ENCODE peak calls at places on chromosomes 13 and 19, in four cellular contexts. One of them, this sample, is unnamed. For H3K9me3, the result is how much of the 10 kb centered on the place peaks cover.

GRCh38 chr19:33868821-33869412 is 72.2 kb downstream of the KCTD15 start:
- DNase-seq in Peyer's patch: no peak
- DNase-seq in CD8-positive, alpha-beta memory T cell: no peak
- DNase-seq in cardiac muscle cell: peak
- DNase-seq in this sample: no peak

GRCh38 chr13:110616103-110617101 is 1.1 kb downstream of the NAXD start:
- DNase-seq in cardiac muscle cell: no peak
- DNase-seq in CD8-positive, alpha-beta memory T cell: no peak
- DNase-seq in Peyer's patch: peak
- DNase-seq in this sample: no peak

GRCh38 chr13:51801631-51802099 is 2.3 kb downstream of the DHRS12 start:
- DNase-seq in Peyer's patch: peak
- DNase-seq in CD8-positive, alpha-beta memory T cell: no peak
- DNase-seq in cardiac muscle cell: no peak
- DNase-seq in this sample: no peak

GRCh38 chr13:33487575-33488243 is 202.2 kb upstream of the STARD13 start:
- DNase-seq in CD8-positive, alpha-beta memory T cell: no peak
- DNase-seq in cardiac muscle cell: no peak
- DNase-seq in Peyer's patch: no peak
- DNase-seq in this sample: no peak

GRCh38 chr13:100154835-100155463 is 66.1 kb downstream of the PCCA start:
- DNase-seq in cardiac muscle cell: no peak
- DNase-seq in CD8-positive, alpha-beta memory T cell: no peak
- DNase-seq in Peyer's patch: no peak
- DNase-seq in this sample: no peak

GRCh38 chr13:86585826-86586225 is 786.6 kb upstream of the SLITRK6 start:
- DNase-seq in CD8-positive, alpha-beta memory T cell: no peak
- DNase-seq in cardiac muscle cell: no peak
- DNase-seq in Peyer's patch: no peak
- DNase-seq in this sample: peak

GRCh38 chr19:35340431-35340830 is 7.3 kb upstream of the FFAR1 start:
- DNase-seq in CD8-positive, alpha-beta memory T cell: no peak
- DNase-seq in Peyer's patch: no peak
- DNase-seq in cardiac muscle cell: no peak
- DNase-seq in this sample: no peak

GRCh38 chr13:43054803-43055802 is 31.7 kb downstream of the DNAJC15 start:
- DNase-seq in cardiac muscle cell: peak
- DNase-seq in Peyer's patch: no peak
- DNase-seq in CD8-positive, alpha-beta memory T cell: no peak
- DNase-seq in this sample: peak

GRCh38 chr13:28837111-28837510 is 17.0 kb downstream of the MTUS2 start:
- DNase-seq in cardiac muscle cell: no peak
- DNase-seq in Peyer's patch: no peak
- DNase-seq in CD8-positive, alpha-beta memory T cell: no peak
- DNase-seq in this sample: no peak

GRCh38 chr13:62626771-62627170 is 1211.1 kb upstream of the PCDH20 start:
- DNase-seq in Peyer's patch: no peak
- DNase-seq in CD8-positive, alpha-beta memory T cell: no peak
- DNase-seq in cardiac muscle cell: no peak
- DNase-seq in this sample: no peak

GRCh38 chr13:74305876-74306275 is 171.7 kb upstream of the KLF12 start:
- DNase-seq in cardiac muscle cell: no peak
- DNase-seq in Peyer's patch: no peak
- DNase-seq in CD8-positive, alpha-beta memory T cell: no peak
- DNase-seq in this sample: no peak

GRCh38 chr19:27774827-27775226 is 1438.1 kb downstream of the UQCRFS1 start:
- DNase-seq in Peyer's patch: no peak
- DNase-seq in CD8-positive, alpha-beta memory T cell: no peak
- DNase-seq in cardiac muscle cell: no peak
- DNase-seq in this sample: no peak

GRCh38 chr19:49767967-49768581 is 1.3 kb downstream of the AP2A1 start:
- DNase-seq in Peyer's patch: no peak
- DNase-seq in CD8-positive, alpha-beta memory T cell: no peak
- DNase-seq in cardiac muscle cell: no peak
- DNase-seq in this sample: no peak

GRCh38 chr13:37539176-37539575 is 59.4 kb downstream of the POSTN start:
- DNase-seq in Peyer's patch: no peak
- DNase-seq in cardiac muscle cell: no peak
- DNase-seq in CD8-positive, alpha-beta memory T cell: no peak
- DNase-seq in this sample: no peak

GRCh38 chr19:2853015-2853606 is 11.8 kb downstream of the ZNF555 start:
- DNase-seq in CD8-positive, alpha-beta memory T cell: no peak
- DNase-seq in cardiac muscle cell: no peak
- DNase-seq in Peyer's patch: no peak
- DNase-seq in this sample: no peak
- H3K9me3 ChIP-seq in CD8-positive, alpha-beta memory T cell: under half
- H3K9me3 ChIP-seq in cardiac muscle cell: under half
- H3K9me3 ChIP-seq in Peyer's patch: under half
- H3K9me3 ChIP-seq in this sample: half or more

GRCh38 chr19:58056861-58057260 is 2.2 kb upstream of the ZNF135 start:
- DNase-seq in cardiac muscle cell: no peak
- DNase-seq in Peyer's patch: no peak
- DNase-seq in CD8-positive, alpha-beta memory T cell: no peak
- DNase-seq in this sample: no peak

GRCh38 chr19:58058428-58058827 is 654 bp upstream of the ZNF135 start:
- DNase-seq in CD8-positive, alpha-beta memory T cell: no peak
- DNase-seq in Peyer's patch: no peak
- DNase-seq in cardiac muscle cell: peak
- DNase-seq in this sample: no peak

GRCh38 chr19:58060231-58060630 is 1.1 kb downstream of the ZNF135 start:
- DNase-seq in Peyer's patch: no peak
- DNase-seq in CD8-positive, alpha-beta memory T cell: no peak
- DNase-seq in cardiac muscle cell: no peak
- DNase-seq in this sample: no peak

GRCh38 chr19:58059681-58060080 is 599 bp downstream of the ZNF135 start:
- DNase-seq in cardiac muscle cell: no peak
- DNase-seq in CD8-positive, alpha-beta memory T cell: no peak
- DNase-seq in Peyer's patch: no peak
- DNase-seq in this sample: no peak

DNA sequence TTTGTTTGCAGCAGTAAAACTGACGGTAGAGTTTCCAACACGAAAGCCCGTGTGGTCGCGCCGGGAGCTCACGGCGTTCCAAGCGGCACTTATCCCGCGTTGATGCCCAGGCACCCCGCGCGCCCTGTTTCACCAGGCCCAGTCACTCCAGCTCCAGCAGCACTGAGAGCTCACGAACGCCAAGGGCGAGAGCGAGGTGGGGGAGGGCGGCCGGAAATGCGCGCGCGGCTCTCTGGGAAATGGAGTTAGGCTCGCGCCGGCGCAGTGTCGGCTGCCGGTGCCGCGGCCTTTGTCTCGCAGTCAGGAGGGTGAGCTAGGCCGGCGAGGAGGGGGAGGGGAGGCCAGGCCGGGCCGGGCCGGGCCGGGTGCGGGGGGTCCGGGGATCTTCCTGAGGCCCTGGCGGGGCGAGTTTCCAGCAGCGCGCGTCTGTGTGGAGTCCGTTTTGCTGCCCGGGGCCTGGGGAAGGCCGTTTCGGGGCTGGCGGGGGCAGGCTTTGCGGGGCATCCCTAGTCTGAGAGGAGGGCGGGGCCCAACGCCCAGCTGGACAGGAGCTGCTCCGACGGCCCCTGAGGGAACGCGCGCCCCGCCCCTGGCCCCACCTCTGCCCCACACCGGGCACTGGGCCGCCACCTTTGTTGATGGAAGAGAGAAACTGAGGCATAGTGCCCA is at the start of gene ZNF135:
- DNase-seq in Peyer's patch: peak
- DNase-seq in cardiac muscle cell: peak
- DNase-seq in CD8-positive, alpha-beta memory T cell: no peak
- DNase-seq in this sample: peak
- H3K4me3 ChIP-seq in Peyer's patch: peak
- H3K4me3 ChIP-seq in cardiac muscle cell: peak
- H3K4me3 ChIP-seq in CD8-positive, alpha-beta memory T cell: peak
- H3K4me3 ChIP-seq in this sample: peak

DNA sequence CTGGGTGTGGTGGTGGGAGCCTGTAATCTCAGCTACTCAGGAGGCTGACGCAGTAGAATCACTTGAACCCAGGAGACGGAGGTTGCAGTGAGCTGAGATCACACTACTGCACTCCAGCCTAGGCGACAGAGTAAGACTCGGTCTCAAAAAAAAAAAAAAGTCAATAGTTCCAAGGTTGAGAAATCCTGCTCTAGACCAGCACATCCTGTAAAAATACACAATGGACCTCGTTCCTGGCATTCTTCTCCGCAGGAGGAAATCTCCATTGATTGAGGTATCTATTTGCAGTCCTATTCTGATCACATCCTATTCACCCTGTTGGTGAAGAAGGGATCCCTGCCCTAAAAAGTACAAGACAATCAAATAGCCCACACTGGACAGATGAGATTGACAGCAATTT is 15.2 kb downstream of the ZFP14 start:
- DNase-seq in CD8-positive, alpha-beta memory T cell: no peak
- DNase-seq in cardiac muscle cell: no peak
- DNase-seq in Peyer's patch: no peak
- DNase-seq in this sample: no peak
- H3K9me3 ChIP-seq in CD8-positive, alpha-beta memory T cell: under half
- H3K9me3 ChIP-seq in cardiac muscle cell: under half
- H3K9me3 ChIP-seq in Peyer's patch: under half
- H3K9me3 ChIP-seq in this sample: under half

GRCh38 chr19:58395979-58396627 is 647 bp downstream of the RNF225 start:
- DNase-seq in CD8-positive, alpha-beta memory T cell: no peak
- DNase-seq in cardiac muscle cell: no peak
- DNase-seq in Peyer's patch: no peak
- DNase-seq in this sample: no peak
- H3K4me3 ChIP-seq in CD8-positive, alpha-beta memory T cell: no peak
- H3K4me3 ChIP-seq in cardiac muscle cell: peak
- H3K4me3 ChIP-seq in Peyer's patch: no peak
- H3K4me3 ChIP-seq in this sample: no peak

DNA sequence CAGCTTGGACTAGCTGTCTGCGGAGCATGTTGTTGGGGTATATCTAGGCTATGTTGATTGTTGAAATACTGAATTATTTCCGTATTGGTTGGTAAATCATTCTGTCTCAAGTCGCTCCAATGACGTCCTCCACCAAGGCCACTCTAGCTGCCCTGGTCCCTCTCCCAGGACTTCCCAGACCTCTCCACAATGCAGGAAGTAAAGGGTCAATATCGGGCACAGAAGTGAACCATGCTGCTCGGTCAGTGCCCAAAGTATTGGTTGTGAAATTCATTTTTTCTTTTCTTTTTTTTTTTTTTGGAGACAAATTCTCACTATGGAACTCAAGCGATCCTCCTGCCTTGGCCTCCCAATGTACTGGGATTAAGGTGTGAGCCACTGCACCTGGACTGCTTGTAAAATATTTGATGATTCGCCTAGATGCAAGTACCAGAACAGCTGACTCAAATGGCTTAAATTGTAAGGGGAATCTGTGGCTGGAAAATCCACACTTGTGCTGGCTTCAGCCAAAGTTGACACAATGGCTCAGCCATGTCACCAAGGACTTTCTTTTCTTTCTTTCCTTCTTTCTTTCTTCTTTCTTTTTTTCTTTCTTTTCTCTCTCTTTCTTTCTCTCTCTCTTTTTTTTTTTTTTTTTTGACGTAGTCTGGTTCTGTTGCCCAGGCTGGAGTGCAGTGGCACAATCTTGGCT is 43.7 kb downstream of the NUMBL start:
- DNase-seq in CD8-positive, alpha-beta memory T cell: no peak
- DNase-seq in Peyer's patch: no peak
- DNase-seq in cardiac muscle cell: no peak
- DNase-seq in this sample: no peak
- H3K9me3 ChIP-seq in CD8-positive, alpha-beta memory T cell: under half
- H3K9me3 ChIP-seq in Peyer's patch: under half
- H3K9me3 ChIP-seq in cardiac muscle cell: under half
- H3K9me3 ChIP-seq in this sample: under half

This sample was measured in AG04450.